ENCODE peak calls at places on chromosome 17, in six cellular contexts. E is tibial nerve, K is uterus, D is fibroblast of lung, F is A549, A is ascending aorta. T is an unnamed sample.
A peak's percentile ranks its signal among the peaks of the same experiment; 100 is the strongest.

GRCh38 chr17:35432176-35433074 is at the start of gene SLFN12:
- DNase-seq in E (no peak), K (peak; percentile 67), A (peak; percentile 85), F (no peak), D (peak; percentile 98), T (no peak)

GRCh38 chr17:28345420-28346198 is 10.0 kb downstream of the TNFAIP1 start:
- DNase-seq in A (no peak), K (no peak), F (no peak), D (peak; percentile 64), E (no peak), T (no peak)

GRCh38 chr17:50527155-50527762 is 5.3 kb upstream of the EPN3 start:
- DNase-seq in A (no peak), D (no peak), E (no peak), F (no peak), K (no peak), T (no peak)

GRCh38 chr17:41687828-41688640 is 651 bp upstream of the EIF1 start:
- DNase-seq in E (peak; percentile 33), F (peak; percentile 75), D (no peak), K (peak; percentile 58), A (no peak), T (peak; percentile 37)

GRCh38 chr17:78272181-78272913 is 40.9 kb downstream of the TMEM235 start:
- DNase-seq in D (peak; percentile 46), A (no peak), E (no peak), F (peak; percentile 81), K (no peak), T (peak; percentile 83)

GRCh38 chr17:40809721-40810421 is 10.1 kb upstream of the KRT28 start:
- DNase-seq in F (no peak), D (peak; percentile 71), E (no peak), A (no peak), K (no peak), T (no peak)

GRCh38 chr17:8828517-8828875 is 29.3 kb upstream of the MFSD6L start:
- DNase-seq in A (no peak), K (no peak), D (no peak), F (no peak), E (no peak), T (no peak)

GRCh38 chr17:67365762-67366192 is 600 bp downstream of the PSMD12 start:
- DNase-seq in D (peak; percentile 80), F (peak; percentile 41), K (no peak), A (no peak), E (no peak), T (no peak)

GRCh38 chr17:29835438-29836351 is 94.3 kb downstream of the SSH2 start:
- DNase-seq in E (no peak), K (no peak), F (peak; percentile 13), D (peak; percentile 65), A (no peak), T (no peak)

GRCh38 chr17:76742958-76743357 is 5.0 kb downstream of the MFSD11 start:
- DNase-seq in A (no peak), F (no peak), E (no peak), K (no peak), D (no peak), T (no peak)

GRCh38 chr17:81644496-81644895 is 7.5 kb downstream of the TSPAN10 start:
- DNase-seq in K (no peak), D (no peak), F (no peak), A (no peak), E (no peak), T (no peak)

GRCh38 chr17:77888242-77889134 is 70.0 kb upstream of the TNRC6C start:
- DNase-seq in A (no peak), K (no peak), E (no peak), F (no peak), D (peak; percentile 8), T (no peak)

GRCh38 chr17:79803421-79803996 is 6.6 kb upstream of the CBX8 start:
- DNase-seq in D (no peak), F (no peak), A (no peak), K (no peak), E (no peak), T (no peak)

GRCh38 chr17:13635951-13636350 is 34.2 kb upstream of the HS3ST3A1 start:
- DNase-seq in K (no peak), A (no peak), E (no peak), D (peak; percentile 32), F (no peak), T (no peak)

GRCh38 chr17:44599298-44600175 is 42.3 kb downstream of the FZD2 start:
- DNase-seq in A (peak; percentile 93), D (peak; percentile 98), K (peak; percentile 85), F (peak; percentile 93), E (peak; percentile 38), T (peak; percentile 12)

GRCh38 chr17:14760719-14761425 is 460.0 kb downstream of the HS3ST3B1 start:
- DNase-seq in D (no peak), K (no peak), A (no peak), E (no peak), F (peak; percentile 50), T (no peak)

GRCh38 chr17:34997355-34997862 is 17.1 kb downstream of the LIG3 start:
- DNase-seq in A (peak; percentile 78), D (peak; percentile 90), E (no peak), K (peak; percentile 71), F (no peak), T (no peak)

GRCh38 chr17:45377401-45377800 is 55.3 kb downstream of the ARHGAP27 start:
- DNase-seq in A (no peak), K (no peak), F (no peak), D (no peak), E (no peak), T (no peak)

GRCh38 chr17:43875476-43876147 is 28.6 kb downstream of the CD300LG start:
- DNase-seq in K (no peak), D (no peak), A (no peak), E (no peak), F (no peak), T (no peak)

GRCh38 chr17:42878123-42878880 is 22.3 kb upstream of the G6PC1 start:
- DNase-seq in A (no peak), K (no peak), E (no peak), D (no peak), F (peak; percentile 25), T (no peak)

GRCh38 chr17:38355256-38355655 is 3.6 kb downstream of the SOCS7 start:
- DNase-seq in D (no peak), A (no peak), K (no peak), E (no peak), F (no peak), T (no peak)

GRCh38 chr17:27244481-27245223 is 49.3 kb upstream of the WSB1 start:
- DNase-seq in E (peak; percentile 41), A (peak; percentile 91), K (peak; percentile 84), D (peak; percentile 88), F (peak; percentile 58), T (peak; percentile 79)

GRCh38 chr17:45906237-45906636 is 11.9 kb downstream of the MAPT start:
- DNase-seq in D (no peak), A (no peak), K (no peak), E (no peak), F (no peak), T (no peak)

GRCh38 chr17:17313350-17313991 is 10.3 kb downstream of the NT5M start:
- DNase-seq in K (no peak), F (peak; percentile 71), D (no peak), E (no peak), A (no peak), T (peak; percentile 77)

GRCh38 chr17:76506408-76507328 is 5.4 kb upstream of the RHBDF2 start:
- DNase-seq in K (peak; percentile 86), F (peak; percentile 71), A (peak; percentile 91), D (peak; percentile 39), E (peak; percentile 80), T (peak; percentile 81)

GRCh38 chr17:72590882-72591499 is 470.2 kb downstream of the SOX9 start:
- DNase-seq in K (no peak), A (no peak), E (no peak), F (peak; percentile 49), D (no peak), T (no peak)

GRCh38 chr17:72591500-72592241 is 470.9 kb downstream of the SOX9 start:
- DNase-seq in E (no peak), D (peak; percentile 47), K (no peak), A (no peak), F (no peak), T (no peak)

GRCh38 chr17:72592967-72593325 is 472.1 kb downstream of the SOX9 start:
- DNase-seq in E (no peak), F (no peak), K (no peak), D (no peak), A (no peak), T (no peak)

GRCh38 chr17:72592242-72592966 is 471.6 kb downstream of the SOX9 start:
- DNase-seq in A (peak; percentile 66), D (peak; percentile 80), F (peak; percentile 90), K (peak; percentile 16), E (peak; percentile 43), T (peak; percentile 95)

DNA sequence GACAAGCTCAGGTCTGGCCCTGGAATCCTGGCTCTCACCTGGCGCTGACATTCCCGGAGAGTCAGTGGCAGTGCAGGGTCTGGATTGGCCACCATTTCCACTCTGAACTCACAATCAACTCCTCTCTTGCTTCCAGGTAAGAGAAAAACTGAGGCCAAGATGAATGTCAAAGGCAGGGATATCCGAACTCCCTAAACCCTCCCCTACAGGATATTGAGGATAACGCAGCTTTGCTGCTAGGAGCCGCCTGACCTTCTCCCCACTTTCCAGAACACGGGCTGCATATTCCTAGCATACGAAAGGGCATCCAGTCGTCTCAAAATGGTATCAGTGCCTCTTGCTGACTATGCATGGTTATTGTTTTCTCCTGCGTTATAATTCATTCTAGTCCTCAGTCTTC is 473.4 kb downstream of the SOX9 start:
- DNase-seq in E (no peak), F (no peak), A (no peak), K (no peak), D (no peak), T (no peak)
- TF ChIP-seq CTCF in E (no peak), F (no peak), A (no peak), K (no peak), D (no peak), T (no peak)

GRCh38 chr17:64328036-64328874 is 62.4 kb downstream of the PECAM1 start:
- DNase-seq in A (no peak), E (no peak), K (no peak), D (no peak), F (no peak), T (no peak)
- H3K27ac ChIP-seq in A (peak overlapping the region; percentile 77), E (peak overlapping the region; percentile 11), K (peak overlapping the region; percentile 77), D (no peak overlapping the region), F (peak overlapping the region; percentile 17), T (peak overlapping the region; percentile 95)

GRCh38 chr17:4782652-4783051 is 3.5 kb downstream of the VMO1 start:
- DNase-seq in F (no peak), E (no peak), D (no peak), K (no peak), A (no peak), T (no peak)
- TF ChIP-seq CTCF in F (no peak), E (no peak), D (no peak), K (no peak), A (no peak), T (no peak)

DNA sequence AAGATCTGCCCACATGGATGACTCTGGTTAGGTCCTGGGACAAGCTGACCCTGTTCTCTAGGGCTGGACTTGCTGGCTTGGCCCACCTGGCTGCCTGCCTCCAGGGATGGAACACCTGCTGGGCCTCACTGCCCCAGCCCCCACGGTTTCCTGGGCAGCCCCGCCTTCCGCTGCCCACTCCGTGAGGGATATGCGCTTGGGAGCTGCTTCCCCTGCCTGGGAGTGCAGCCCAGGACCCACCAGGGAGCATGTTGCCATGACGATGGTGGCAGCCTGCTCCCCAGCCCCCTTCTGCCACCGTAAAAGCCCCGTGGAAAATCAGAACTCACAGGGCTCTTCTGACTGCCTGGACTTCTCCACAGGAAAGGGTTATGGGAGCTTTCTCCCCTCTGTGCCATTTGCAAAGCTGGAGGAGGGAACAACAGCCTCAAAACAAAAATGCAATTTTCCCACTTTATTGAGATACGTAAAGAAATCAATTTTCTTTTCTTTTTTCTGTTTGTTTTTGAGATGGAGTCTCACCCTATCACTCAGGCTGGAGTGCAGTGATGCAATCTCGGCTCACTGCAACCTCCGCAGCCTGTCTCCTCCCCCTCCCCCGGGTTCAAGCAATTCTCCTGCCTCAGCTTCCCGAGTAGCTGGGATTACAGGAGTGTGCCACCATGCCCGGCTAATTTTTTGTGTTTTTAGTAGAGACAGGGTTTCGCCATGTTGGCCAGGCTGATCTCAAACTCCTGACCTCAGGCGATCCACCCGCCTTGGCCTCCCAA is 18.0 kb upstream of the GAS7 start:
- DNase-seq in F (no peak), K (no peak), D (no peak), A (no peak), E (no peak), T (no peak)
- H3K27ac ChIP-seq in F (no peak overlapping the region), K (no peak overlapping the region), D (no peak overlapping the region), A (no peak overlapping the region), E (no peak overlapping the region), T (no peak overlapping the region)